ENCODE peak calls at places on chromosomes 16 and 17, in seven cellular contexts. W is NCI-H2029 treated with DMSO at 0.1 percent for 48 hours; G is D341Med; C is stimulated activated naive CD4-positive, alpha-beta T cell; T is astrocyte of the cerebellum; J is kidney; M is mesendoderm. P is an unnamed sample.

GRCh38 chr17:8154608-8155152 is 2.5 kb upstream of the PER1 start:
- DNase-seq in W (no peak), C (no peak), G (no peak), T (no peak), M (no peak), J (no peak), P (no peak)

GRCh38 chr16:79372504-79373184 is 227.9 kb downstream of the MAF start:
- DNase-seq in T (peak), G (no peak), J (no peak), W (no peak), C (no peak), M (no peak), P (no peak)

GRCh38 chr17:82287849-82288601 is 14.5 kb upstream of the CSNK1D start:
- DNase-seq in T (no peak), J (peak), C (no peak), M (no peak), W (peak), G (no peak), P (no peak)

GRCh38 chr17:77579131-77579530 is 379.4 kb upstream of the TNRC6C start:
- DNase-seq in W (no peak), M (no peak), C (no peak), G (no peak), T (no peak), J (peak), P (no peak)

GRCh38 chr17:48003686-48004120 is 32.8 kb downstream of the CDK5RAP3 start:
- DNase-seq in G (no peak), J (no peak), C (no peak), M (peak), T (no peak), W (no peak), P (no peak)

GRCh38 chr17:10635290-10635689 is 21.8 kb downstream of the MYH3 start:
- DNase-seq in J (no peak), G (no peak), W (no peak), T (no peak), M (no peak), C (no peak), P (no peak)

GRCh38 chr17:14211778-14212177 is 24.9 kb downstream of the CDRT15 start:
- DNase-seq in T (no peak), J (peak), M (no peak), G (no peak), C (peak), W (no peak), P (no peak)

GRCh38 chr16:56576585-56577299 is 11.9 kb downstream of the MT4 start:
- DNase-seq in W (peak), T (peak), M (peak), G (peak), J (peak), C (peak), P (peak)

GRCh38 chr16:49620868-49621239 is 235.1 kb downstream of the ZNF423 start:
- DNase-seq in G (no peak), T (no peak), M (no peak), W (no peak), J (no peak), C (no peak), P (no peak)

GRCh38 chr17:57442914-57443571 is 186.7 kb downstream of the MSI2 start:
- DNase-seq in J (peak), C (no peak), M (no peak), T (no peak), G (peak), W (no peak), P (no peak)

GRCh38 chr17:28466001-28466400 is 7.4 kb upstream of the SLC13A2 start:
- DNase-seq in G (no peak), W (no peak), M (no peak), J (no peak), T (no peak), C (no peak), P (no peak)

GRCh38 chr16:50458694-50459271 is 89.4 kb upstream of the NKD1 start:
- DNase-seq in C (no peak), G (no peak), J (no peak), M (no peak), W (peak), T (no peak), P (no peak)

GRCh38 chr17:2780931-2781454 is 15.2 kb upstream of the RAP1GAP2 start:
- DNase-seq in W (no peak), M (no peak), C (no peak), T (no peak), G (no peak), J (no peak), P (no peak)

GRCh38 chr16:27742333-27742732 is 192.4 kb downstream of the KATNIP start:
- DNase-seq in G (no peak), J (no peak), M (no peak), W (no peak), T (no peak), C (no peak), P (no peak)

GRCh38 chr16:15043344-15043743 is 12.5 kb downstream of the NTAN1 start:
- DNase-seq in C (no peak), T (no peak), J (no peak), G (no peak), M (no peak), W (no peak), P (no peak)

GRCh38 chr16:75695708-75696107 is 5.6 kb downstream of the DUXB start:
- DNase-seq in T (no peak), M (peak), G (no peak), C (no peak), W (no peak), J (no peak), P (peak)

GRCh38 chr16:17803625-17804410 is 333.1 kb upstream of the XYLT1 start:
- DNase-seq in G (no peak), W (no peak), J (no peak), T (peak), M (no peak), C (no peak), P (no peak)

GRCh38 chr16:874366-875181 is 74.0 kb upstream of the GNG13 start:
- DNase-seq in J (peak), C (no peak), W (no peak), M (no peak), G (no peak), T (no peak), P (no peak)

GRCh38 chr16:29898786-29899515 is 399 bp downstream of the SEZ6L2 start:
- DNase-seq in T (no peak), C (no peak), G (peak), M (no peak), W (no peak), J (no peak), P (no peak)

GRCh38 chr16:56340864-56341365 is 84.4 kb downstream of the AMFR start:
- DNase-seq in C (no peak), T (no peak), W (no peak), G (no peak), M (no peak), J (peak), P (no peak)

GRCh38 chr17:60067871-60068270 is 10.8 kb downstream of the HEATR6 start:
- DNase-seq in T (no peak), M (no peak), C (no peak), G (no peak), J (no peak), W (no peak), P (no peak)

GRCh38 chr17:43608313-43608712 is 53.4 kb downstream of the MEOX1 start:
- DNase-seq in G (no peak), J (no peak), M (peak), W (no peak), C (no peak), T (no peak), P (no peak)

P was measured in iPS DF 19.7.